ENCODE peak calls at places on chromosomes 1 and 21, in nine cellular contexts. B is hepatocyte, C is body of pancreas, M is MM.1S, A is endodermal cell, Q is GM23248, J is heart right ventricle, U is SJSA1, R is cardiac muscle cell. Y is an unnamed sample.

GRCh38 chr21:15139881-15140280 is 75.1 kb upstream of the NRIP1 start:
- DNase-seq in B (no peak), C (no peak), M (no peak), A (no peak), Q (no peak), J (no peak), U (no peak), R (no peak), Y (no peak)

GRCh38 chr1:236066828-236067386 is 2.0 kb upstream of the NID1 start:
- DNase-seq in B (no peak), C (no peak), M (peak; percentile 57), A (no peak), Q (no peak), J (peak; percentile 38), U (no peak), R (no peak), Y (no peak)

GRCh38 chr1:180186831-180187230 is 32.2 kb downstream of the QSOX1 start:
- DNase-seq in B (no peak), C (no peak), M (no peak), A (no peak), Q (no peak), J (no peak), U (no peak), R (no peak), Y (no peak)

GRCh38 chr1:156104861-156105546 is 9.5 kb upstream of the LMNA start:
- DNase-seq in B (no peak), C (no peak), M (no peak), A (peak; percentile 86), Q (peak; percentile 92), J (no peak), U (no peak), R (peak; percentile 75), Y (no peak)

GRCh38 chr1:21963477-21964217 is 13.2 kb upstream of the CELA3B start:
- DNase-seq in B (peak; percentile 84), C (peak; percentile 82), M (peak; percentile 75), A (peak; percentile 98), Q (peak; percentile 68), J (peak; percentile 79), U (peak; percentile 75), R (peak; percentile 72), Y (peak; percentile 90)

GRCh38 chr1:180952657-180953013 is 39.9 kb downstream of the KIAA1614 start:
- DNase-seq in B (no peak), C (no peak), M (no peak), A (no peak), Q (no peak), J (no peak), U (no peak), R (no peak), Y (no peak)

GRCh38 chr1:201295861-201296260 is 12.6 kb downstream of the PKP1 start:
- DNase-seq in B (no peak), C (no peak), M (no peak), A (no peak), Q (peak; percentile 86), J (no peak), U (no peak), R (peak; percentile 52), Y (peak; percentile 48)

GRCh38 chr1:118132000-118132399 is 53.0 kb downstream of the SPAG17 start:
- DNase-seq in B (no peak), C (no peak), M (no peak), A (no peak), Q (no peak), J (no peak), U (no peak), R (no peak), Y (no peak)

GRCh38 chr1:82318921-82319320 is 518.2 kb downstream of the ADGRL2 start:
- DNase-seq in B (no peak), C (no peak), M (no peak), A (no peak), Q (no peak), J (no peak), U (no peak), R (peak; percentile 51), Y (no peak)
- H3K9me3 ChIP-seq in B (no peaks in the 10 kb centered on the region), C (no peaks in the 10 kb centered on the region), M (no peaks in the 10 kb centered on the region), A (no peaks in the 10 kb centered on the region), Q (no peaks in the 10 kb centered on the region), J (no peaks in the 10 kb centered on the region), U (no peaks in the 10 kb centered on the region), R (no peaks in the 10 kb centered on the region), Y (no peaks in the 10 kb centered on the region)

GRCh38 chr1:9653783-9654517 is 2.4 kb downstream of the PIK3CD start:
- DNase-seq in B (no peak), C (no peak), M (no peak), A (no peak), Q (no peak), J (no peak), U (no peak), R (no peak), Y (no peak)

GRCh38 chr1:9655836-9656235 is 4.3 kb downstream of the PIK3CD start:
- DNase-seq in B (no peak), C (no peak), M (no peak), A (no peak), Q (no peak), J (no peak), U (no peak), R (no peak), Y (no peak)

GRCh38 chr1:9657521-9658032 is 6.0 kb downstream of the PIK3CD start:
- DNase-seq in B (no peak), C (no peak), M (no peak), A (no peak), Q (no peak), J (no peak), U (no peak), R (no peak), Y (no peak)

GRCh38 chr1:9653195-9653782 is 1.8 kb downstream of the PIK3CD start:
- DNase-seq in B (no peak), C (no peak), M (no peak), A (no peak), Q (no peak), J (no peak), U (no peak), R (no peak), Y (no peak)

DNA sequence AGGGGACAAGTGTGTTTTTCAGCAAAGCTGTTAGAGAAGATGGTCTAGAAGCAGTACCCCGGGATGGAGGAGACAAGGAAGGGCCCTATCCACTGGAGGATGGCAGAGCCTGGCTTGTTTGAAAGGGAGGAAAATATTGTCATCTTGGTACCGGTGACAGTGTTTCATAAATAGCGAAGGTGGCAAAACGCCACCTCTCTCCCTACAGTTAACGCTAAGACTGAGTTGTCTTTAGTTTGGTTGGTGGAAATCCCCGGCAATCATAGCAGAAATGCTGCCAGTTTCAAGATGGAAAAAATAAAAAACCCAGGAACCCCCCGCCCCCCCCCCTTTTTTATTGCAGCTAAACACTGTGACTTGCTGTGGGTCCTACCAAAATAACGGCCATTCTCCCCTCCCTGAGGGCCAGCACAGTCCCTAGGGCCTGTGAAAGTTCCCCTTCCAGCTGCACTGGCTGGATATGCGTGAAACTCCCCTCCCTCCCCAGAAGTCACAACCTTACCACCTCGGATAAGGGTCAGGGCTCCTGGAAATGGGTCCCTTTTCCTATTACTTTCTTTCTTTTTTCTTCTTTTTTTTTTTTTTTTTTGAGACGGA is 3.7 kb downstream of the PIK3CD start:
- DNase-seq in B (no peak), C (no peak), M (peak; percentile 9), A (no peak), Q (no peak), J (no peak), U (no peak), R (no peak), Y (no peak)
- H3K4me1 ChIP-seq in B (peaks cover 5% of the 10 kb centered on the region), C (peaks cover 15% of the 10 kb centered on the region), M (no peaks in the 10 kb centered on the region), A (no peaks in the 10 kb centered on the region), Q (peaks cover 15% of the 10 kb centered on the region), J (peaks cover 21% of the 10 kb centered on the region), U (peaks cover 20% of the 10 kb centered on the region), R (peaks cover 9% of the 10 kb centered on the region), Y (no peaks in the 10 kb centered on the region)

GRCh38 chr1:230901711-230902110 is 33.4 kb upstream of the C1orf198 start:
- DNase-seq in B (no peak), C (no peak), M (no peak), A (no peak), Q (no peak), J (no peak), U (no peak), R (no peak), Y (no peak)

GRCh38 chr1:230902349-230902923 is 34.1 kb upstream of the C1orf198 start:
- DNase-seq in B (no peak), C (no peak), M (no peak), A (no peak), Q (no peak), J (no peak), U (no peak), R (no peak), Y (no peak)

GRCh38 chr1:230907472-230908205 is 39.3 kb upstream of the C1orf198 start:
- DNase-seq in B (no peak), C (no peak), M (no peak), A (no peak), Q (no peak), J (no peak), U (no peak), R (no peak), Y (no peak)

GRCh38 chr1:230906226-230906625 is 37.9 kb upstream of the C1orf198 start:
- DNase-seq in B (no peak), C (no peak), M (no peak), A (no peak), Q (no peak), J (no peak), U (no peak), R (no peak), Y (no peak)

DNA sequence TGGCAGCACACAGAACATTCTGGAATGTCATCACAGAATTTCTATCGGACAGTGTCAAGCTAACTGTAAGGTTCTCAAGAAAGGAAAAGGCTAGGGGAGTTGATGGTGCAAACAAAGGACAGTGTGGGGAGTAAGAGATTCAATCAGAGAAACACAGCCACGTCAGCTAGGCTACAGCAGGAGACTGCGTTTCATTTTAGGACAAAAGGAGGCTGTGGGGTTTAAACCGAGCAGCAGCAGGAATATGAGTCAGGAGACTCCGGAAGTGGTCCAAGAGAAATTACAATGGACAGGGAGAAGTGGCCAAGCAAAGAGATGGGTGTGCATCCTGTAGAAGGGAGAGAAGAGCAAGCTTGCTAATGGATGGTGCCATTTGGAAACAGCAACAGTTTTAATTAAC is 37.4 kb upstream of the C1orf198 start:
- DNase-seq in B (no peak), C (no peak), M (no peak), A (no peak), Q (peak; percentile 73), J (no peak), U (peak; percentile 65), R (peak; percentile 55), Y (no peak)
- H3K27ac ChIP-seq in B (no peak overlapping the region), C (no peak overlapping the region), M (no peak overlapping the region), A (peak overlapping the region; percentile 47), Q (peak overlapping the region; percentile 69), J (no peak overlapping the region), U (peak overlapping the region; percentile 59), R (no peak overlapping the region), Y (no peak overlapping the region)

DNA sequence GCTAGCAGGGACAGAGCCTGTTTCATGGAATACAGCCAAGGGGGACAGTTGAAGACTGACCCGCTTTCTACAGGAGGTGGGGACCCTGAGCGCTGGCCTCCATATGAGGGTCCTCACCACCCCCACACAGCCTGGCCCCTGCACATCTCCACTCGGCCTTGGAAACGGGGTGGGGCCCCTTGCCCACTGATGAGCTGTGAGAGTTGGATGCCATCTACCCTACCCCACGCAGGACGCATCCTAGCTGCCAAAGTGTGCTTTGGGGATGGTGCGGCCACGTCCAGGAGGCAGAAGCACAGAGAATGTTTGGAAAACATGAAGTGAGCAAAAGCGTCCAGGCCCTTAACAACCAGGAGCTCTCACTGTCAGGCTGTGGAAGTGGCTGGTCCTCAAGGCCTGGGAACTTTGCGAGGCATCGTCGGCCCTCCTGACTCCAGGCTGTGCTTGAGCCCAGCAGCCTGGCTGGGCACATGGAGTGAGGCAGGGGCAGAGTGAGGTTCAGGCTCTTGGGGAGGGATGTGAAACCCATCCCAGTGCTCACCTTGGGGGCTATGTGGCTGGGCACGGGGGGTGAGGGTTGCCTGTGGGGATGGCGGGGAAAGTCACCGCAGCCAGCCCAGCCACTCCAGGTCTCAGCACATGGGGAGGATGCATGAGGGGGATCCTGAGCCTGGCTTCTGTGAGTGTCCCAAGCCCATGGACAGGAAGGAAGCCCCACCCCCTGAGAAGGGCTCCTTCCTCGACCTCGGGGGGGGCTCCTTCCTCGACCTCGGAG is 14.8 kb downstream of the ACTRT2 start:
- DNase-seq in B (no peak), C (peak; percentile 7), M (no peak), A (no peak), Q (no peak), J (no peak), U (no peak), R (no peak), Y (no peak)
- H3K9me3 ChIP-seq in B (no peaks in the 10 kb centered on the region), C (no peaks in the 10 kb centered on the region), M (no peaks in the 10 kb centered on the region), A (peaks cover 17% of the 10 kb centered on the region), Q (no peaks in the 10 kb centered on the region), J (no peaks in the 10 kb centered on the region), U (no peaks in the 10 kb centered on the region), R (no peaks in the 10 kb centered on the region), Y (no peaks in the 10 kb centered on the region)